ENCODE peak calls at places on chromosomes 4 and X, in seven cellular contexts. S, E, I, B, Y, J and L are unnamed samples.

GRCh38 chr4:76420311-76420710 is 630 bp downstream of the CCDC158 start:
- DNase-seq in S (no peak), E (no peak), I (no peak), B (no peak), Y (no peak), J (no peak), L (no peak)

GRCh38 chr4:182875471-182875870 is 41.7 kb downstream of the DCTD start:
- DNase-seq in S (no peak), E (no peak), I (no peak), B (no peak), Y (peak; percentile 37), J (no peak), L (no peak)

GRCh38 chr4:37549003-37549402 is 137.2 kb downstream of the RELL1 start:
- DNase-seq in S (no peak), E (no peak), I (no peak), B (no peak), Y (no peak), J (peak; percentile 67), L (no peak)

GRCh38 chrX:39616098-39616729 is 481.5 kb downstream of the BCOR start:
- DNase-seq in S (no peak), E (no peak), I (no peak), B (no peak), Y (no peak), J (no peak), L (no peak)

GRCh38 chr4:42965326-42965725 is 72.8 kb downstream of the GRXCR1 start:
- DNase-seq in S (no peak), E (no peak), I (no peak), B (no peak), Y (no peak), J (no peak), L (no peak)

GRCh38 chr4:81052119-81053068 is 21.9 kb downstream of the BMP3 start:
- DNase-seq in S (peak; percentile 79), E (peak; percentile 75), I (peak; percentile 45), B (peak; percentile 79), Y (peak; percentile 80), J (peak; percentile 74), L (no peak)

GRCh38 chr4:1568855-1569460 is 115.2 kb downstream of the FAM53A start:
- DNase-seq in S (no peak), E (no peak), I (no peak), B (no peak), Y (peak; percentile 52), J (no peak), L (peak; percentile 48)

GRCh38 chr4:110998308-110998707 is 375.4 kb upstream of the PITX2 start:
- DNase-seq in S (no peak), E (no peak), I (no peak), B (no peak), Y (no peak), J (no peak), L (no peak)

GRCh38 chr4:76198411-76199237 is 15.0 kb downstream of the SCARB2 start:
- DNase-seq in S (peak; percentile 79), E (peak; percentile 63), I (peak; percentile 12), B (peak; percentile 85), Y (peak; percentile 94), J (peak; percentile 89), L (peak; percentile 73)

GRCh38 chr4:109020861-109021260 is 258.0 kb upstream of the ETNPPL start:
- DNase-seq in S (no peak), E (no peak), I (no peak), B (no peak), Y (no peak), J (no peak), L (no peak)

GRCh38 chr4:78356251-78356650 is 195.3 kb upstream of the ANXA3 start:
- DNase-seq in S (no peak), E (no peak), I (no peak), B (no peak), Y (no peak), J (no peak), L (no peak)

GRCh38 chr4:172871381-172871780 is 297.2 kb upstream of the GALNT7 start:
- DNase-seq in S (no peak), E (no peak), I (peak; percentile 13), B (no peak), Y (no peak), J (no peak), L (no peak)

GRCh38 chr4:26647523-26648224 is 63.8 kb downstream of the TBC1D19 start:
- DNase-seq in S (no peak), E (no peak), I (no peak), B (no peak), Y (no peak), J (no peak), L (no peak)

DNA sequence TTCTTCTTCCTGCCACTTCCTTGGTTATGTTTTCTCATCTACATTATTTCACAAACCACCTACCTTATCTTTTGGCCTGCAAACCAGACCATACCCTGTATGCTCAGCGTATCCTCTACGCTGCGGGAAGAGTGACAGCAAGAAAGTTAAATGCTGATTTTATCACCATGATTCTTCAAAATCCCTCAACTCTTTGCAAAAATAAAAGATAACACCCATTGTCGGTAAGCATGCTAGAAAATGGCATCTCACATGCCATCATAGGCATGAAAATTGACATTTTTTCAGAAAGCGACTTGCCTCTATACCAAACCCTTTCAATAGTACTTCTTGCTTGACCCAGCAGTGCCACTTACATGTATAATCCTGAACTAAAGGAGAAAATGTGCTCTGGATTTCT is 102.0 kb downstream of the HPGD start:
- DNase-seq in S (no peak), E (no peak), I (no peak), B (no peak), Y (no peak), J (no peak), L (no peak)
- H3K4me1 ChIP-seq in S (peaks cover 8% of the 10 kb centered on the region), E (no peaks in the 10 kb centered on the region), I (peaks cover 35% of the 10 kb centered on the region), B (peaks cover 13% of the 10 kb centered on the region), Y (peaks cover 10% of the 10 kb centered on the region), J (no peaks in the 10 kb centered on the region), L (no peaks in the 10 kb centered on the region)

DNA sequence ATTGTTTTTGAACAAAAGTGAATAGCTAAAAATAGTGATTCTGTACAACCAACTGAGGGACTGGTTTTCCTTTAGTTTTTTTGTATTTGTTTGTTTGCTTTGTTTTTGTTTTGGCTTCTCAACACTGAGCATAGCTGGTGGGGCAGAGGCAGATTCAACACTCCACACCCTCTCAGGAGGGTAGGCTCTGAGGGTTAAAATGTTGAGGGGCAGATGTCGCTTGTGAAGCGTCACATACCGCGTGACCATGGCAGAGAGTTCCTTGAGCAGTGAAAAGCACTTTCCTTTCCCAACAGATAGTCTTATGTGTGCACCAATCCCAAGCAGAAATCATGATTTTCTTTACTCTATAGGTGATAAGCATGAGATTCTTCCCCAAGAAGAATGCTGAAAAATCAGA is 155.0 kb downstream of the PALLD start:
- DNase-seq in S (no peak), E (no peak), I (no peak), B (no peak), Y (no peak), J (no peak), L (no peak)
- H3K4me3 ChIP-seq in S (no peak overlapping the region), E (no peak overlapping the region), I (no peak overlapping the region), B (no peak overlapping the region), Y (no peak overlapping the region), J (no peak overlapping the region), L (no peak overlapping the region)

GRCh38 chrX:10135561-10136399 is 21.0 kb upstream of the CLCN4 start:
- DNase-seq in S (no peak), E (no peak), I (no peak), B (no peak), Y (no peak), J (no peak), L (no peak)
- TF ChIP-seq POLR2A in S (no peak), E (no peak), I (no peak), B (no peak), Y (no peak), J (no peak), L (no peak)

GRCh38 chrX:41922125-41922521 is 1.2 kb downstream of the CASK start:
- DNase-seq in S (peak; percentile 4), E (peak; percentile 13), I (no peak), B (no peak), Y (no peak), J (peak; percentile 27), L (no peak)

GRCh38 chrX:41922694-41923171 is 621 bp downstream of the CASK start:
- DNase-seq in S (no peak), E (peak; percentile 22), I (peak; percentile 26), B (peak; percentile 21), Y (no peak), J (no peak), L (peak; percentile 46)

GRCh38 chrX:41921492-41922124 is 1.7 kb downstream of the CASK start:
- DNase-seq in S (peak; percentile 4), E (no peak), I (no peak), B (no peak), Y (no peak), J (peak; percentile 37), L (no peak)

GRCh38 chrX:41923257-41923924 is at the start of gene CASK:
- DNase-seq in S (peak; percentile 84), E (peak; percentile 91), I (peak; percentile 93), B (peak; percentile 94), Y (peak; percentile 96), J (peak; percentile 87), L (peak; percentile 95)

DNA sequence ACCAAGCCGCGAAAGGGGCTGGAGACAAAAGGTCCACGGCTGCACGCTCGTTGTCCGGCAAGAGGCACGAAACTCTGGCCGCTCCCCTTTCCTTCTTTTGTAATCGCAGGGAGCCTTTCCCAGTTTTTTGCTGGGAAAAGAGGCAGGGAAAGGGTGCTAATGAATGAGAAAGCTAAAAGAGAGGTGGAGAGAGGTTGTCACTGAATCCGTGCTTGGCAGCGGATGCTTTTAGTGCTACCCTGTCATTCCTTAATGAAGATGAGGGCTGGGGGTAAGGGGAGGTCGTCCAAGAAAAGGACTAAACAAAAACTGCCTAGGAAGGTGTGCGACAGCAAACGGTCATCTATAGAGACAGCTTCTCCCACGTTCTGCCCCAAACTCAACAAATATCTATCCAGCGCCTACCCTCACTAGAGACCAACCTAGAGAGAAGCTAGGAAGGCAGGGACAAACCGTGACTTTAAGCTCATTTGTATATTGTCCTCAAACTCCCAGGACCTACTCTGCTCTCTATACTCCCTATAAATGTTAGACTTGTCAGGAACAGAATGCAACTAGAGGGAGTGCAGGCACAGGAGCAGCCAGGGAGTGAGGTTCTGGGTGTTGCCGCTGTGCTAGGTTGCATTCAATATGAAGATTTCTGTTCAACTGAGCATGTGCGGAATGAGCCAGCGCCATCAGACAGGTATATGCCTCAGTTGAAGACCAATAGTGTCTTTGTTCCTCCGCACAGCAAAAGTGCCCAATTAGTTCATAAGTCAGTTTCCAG is 755 bp upstream of the CASK start:
- DNase-seq in S (peak; percentile 4), E (peak; percentile 51), I (peak; percentile 68), B (peak; percentile 51), Y (no peak), J (peak; percentile 26), L (peak; percentile 43)
- H3K4me1 ChIP-seq in S (no peaks in the 10 kb centered on the region), E (no peaks in the 10 kb centered on the region), I (peaks cover 14% of the 10 kb centered on the region), B (peaks cover 12% of the 10 kb centered on the region), Y (peaks cover 6% of the 10 kb centered on the region), J (no peaks in the 10 kb centered on the region), L (no peaks in the 10 kb centered on the region)